ENCODE peak calls at places on chromosomes 1 and 21, in ten cellular contexts. One of them, this sample, is unnamed.

GRCh38 chr1:5273280-5274003 is 619.0 kb downstream of the AJAP1 start:
- DNase-seq in GM23248: no peak
- DNase-seq in stomach: no peak
- DNase-seq in right lobe of liver: no peak
- DNase-seq in H1: no peak
- DNase-seq in mesendoderm: peak
- DNase-seq in H9: no peak
- DNase-seq in fibroblast of lung: no peak
- DNase-seq in uterus: no peak
- DNase-seq in CD4-positive, alpha-beta memory T cell: no peak
- DNase-seq in this sample: no peak

GRCh38 chr1:81834921-81835698 is 34.4 kb downstream of the ADGRL2 start:
- DNase-seq in GM23248: peak
- DNase-seq in stomach: no peak
- DNase-seq in right lobe of liver: no peak
- DNase-seq in H1: no peak
- DNase-seq in mesendoderm: no peak
- DNase-seq in H9: no peak
- DNase-seq in fibroblast of lung: peak
- DNase-seq in uterus: no peak
- DNase-seq in CD4-positive, alpha-beta memory T cell: no peak
- DNase-seq in this sample: no peak

GRCh38 chr1:39501666-39502065 is 10.2 kb downstream of the BMP8A start:
- DNase-seq in GM23248: peak
- DNase-seq in stomach: no peak
- DNase-seq in right lobe of liver: no peak
- DNase-seq in H1: no peak
- DNase-seq in mesendoderm: no peak
- DNase-seq in H9: no peak
- DNase-seq in fibroblast of lung: peak
- DNase-seq in uterus: no peak
- DNase-seq in CD4-positive, alpha-beta memory T cell: no peak
- DNase-seq in this sample: no peak

GRCh38 chr1:246450485-246451251 is 56.4 kb downstream of the SMYD3 start:
- DNase-seq in GM23248: peak
- DNase-seq in stomach: no peak
- DNase-seq in right lobe of liver: no peak
- DNase-seq in H1: no peak
- DNase-seq in mesendoderm: peak
- DNase-seq in H9: no peak
- DNase-seq in fibroblast of lung: peak
- DNase-seq in uterus: no peak
- DNase-seq in CD4-positive, alpha-beta memory T cell: no peak
- DNase-seq in this sample: no peak

GRCh38 chr1:193674292-193674944 is 488.0 kb upstream of the B3GALT2 start:
- DNase-seq in GM23248: no peak
- DNase-seq in stomach: no peak
- DNase-seq in right lobe of liver: no peak
- DNase-seq in H1: no peak
- DNase-seq in mesendoderm: no peak
- DNase-seq in H9: no peak
- DNase-seq in fibroblast of lung: peak
- DNase-seq in uterus: no peak
- DNase-seq in CD4-positive, alpha-beta memory T cell: no peak
- DNase-seq in this sample: no peak

GRCh38 chr1:154546264-154547043 is 12.0 kb downstream of the UBE2Q1 start:
- DNase-seq in GM23248: peak
- DNase-seq in stomach: peak
- DNase-seq in right lobe of liver: peak
- DNase-seq in H1: peak
- DNase-seq in mesendoderm: peak
- DNase-seq in H9: peak
- DNase-seq in fibroblast of lung: peak
- DNase-seq in uterus: no peak
- DNase-seq in CD4-positive, alpha-beta memory T cell: peak
- DNase-seq in this sample: no peak

GRCh38 chr1:19010995-19011696 is 54.7 kb upstream of the IFFO2 start:
- DNase-seq in GM23248: peak
- DNase-seq in stomach: peak
- DNase-seq in right lobe of liver: peak
- DNase-seq in H1: peak
- DNase-seq in mesendoderm: peak
- DNase-seq in H9: peak
- DNase-seq in fibroblast of lung: peak
- DNase-seq in uterus: peak
- DNase-seq in CD4-positive, alpha-beta memory T cell: peak
- DNase-seq in this sample: peak

GRCh38 chr1:173638043-173639021 is 3.2 kb downstream of the TEX50 start:
- DNase-seq in GM23248: no peak
- DNase-seq in stomach: no peak
- DNase-seq in right lobe of liver: no peak
- DNase-seq in H1: no peak
- DNase-seq in mesendoderm: no peak
- DNase-seq in H9: no peak
- DNase-seq in fibroblast of lung: no peak
- DNase-seq in uterus: no peak
- DNase-seq in CD4-positive, alpha-beta memory T cell: no peak
- DNase-seq in this sample: no peak

GRCh38 chr1:19368050-19368449 is 55.9 kb downstream of the SLC66A1 start:
- DNase-seq in GM23248: no peak
- DNase-seq in stomach: no peak
- DNase-seq in right lobe of liver: no peak
- DNase-seq in H1: no peak
- DNase-seq in mesendoderm: no peak
- DNase-seq in H9: no peak
- DNase-seq in fibroblast of lung: no peak
- DNase-seq in uterus: no peak
- DNase-seq in CD4-positive, alpha-beta memory T cell: no peak
- DNase-seq in this sample: no peak

GRCh38 chr21:38667466-38667865 is 138.3 kb upstream of the ETS2 start:
- DNase-seq in GM23248: no peak
- DNase-seq in stomach: no peak
- DNase-seq in right lobe of liver: no peak
- DNase-seq in H1: no peak
- DNase-seq in mesendoderm: no peak
- DNase-seq in H9: no peak
- DNase-seq in fibroblast of lung: no peak
- DNase-seq in uterus: no peak
- DNase-seq in CD4-positive, alpha-beta memory T cell: no peak
- DNase-seq in this sample: no peak

GRCh38 chr21:45074048-45074817 is at the start of gene ADARB1:
- DNase-seq in GM23248: peak
- DNase-seq in stomach: peak
- DNase-seq in right lobe of liver: peak
- DNase-seq in H1: no peak
- DNase-seq in mesendoderm: peak
- DNase-seq in H9: peak
- DNase-seq in fibroblast of lung: peak
- DNase-seq in uterus: peak
- DNase-seq in CD4-positive, alpha-beta memory T cell: peak
- DNase-seq in this sample: no peak

GRCh38 chr21:46538262-46538661 is 66.6 kb downstream of the S100B start:
- DNase-seq in GM23248: no peak
- DNase-seq in stomach: no peak
- DNase-seq in right lobe of liver: no peak
- DNase-seq in H1: no peak
- DNase-seq in mesendoderm: no peak
- DNase-seq in H9: no peak
- DNase-seq in fibroblast of lung: no peak
- DNase-seq in uterus: no peak
- DNase-seq in CD4-positive, alpha-beta memory T cell: no peak
- DNase-seq in this sample: no peak

GRCh38 chr21:46542588-46543092 is 62.2 kb downstream of the S100B start:
- DNase-seq in GM23248: no peak
- DNase-seq in stomach: peak
- DNase-seq in right lobe of liver: no peak
- DNase-seq in H1: no peak
- DNase-seq in mesendoderm: no peak
- DNase-seq in H9: no peak
- DNase-seq in fibroblast of lung: no peak
- DNase-seq in uterus: no peak
- DNase-seq in CD4-positive, alpha-beta memory T cell: no peak
- DNase-seq in this sample: no peak

GRCh38 chr21:46543306-46543705 is 61.6 kb downstream of the S100B start:
- DNase-seq in GM23248: no peak
- DNase-seq in stomach: peak
- DNase-seq in right lobe of liver: no peak
- DNase-seq in H1: no peak
- DNase-seq in mesendoderm: no peak
- DNase-seq in H9: no peak
- DNase-seq in fibroblast of lung: no peak
- DNase-seq in uterus: no peak
- DNase-seq in CD4-positive, alpha-beta memory T cell: no peak
- DNase-seq in this sample: no peak

GRCh38 chr21:46538851-46539666 is 65.8 kb downstream of the S100B start:
- DNase-seq in GM23248: no peak
- DNase-seq in stomach: no peak
- DNase-seq in right lobe of liver: no peak
- DNase-seq in H1: no peak
- DNase-seq in mesendoderm: no peak
- DNase-seq in H9: no peak
- DNase-seq in fibroblast of lung: no peak
- DNase-seq in uterus: no peak
- DNase-seq in CD4-positive, alpha-beta memory T cell: no peak
- DNase-seq in this sample: no peak

GRCh38 chr21:46540087-46540710 is 64.7 kb downstream of the S100B start:
- DNase-seq in GM23248: no peak
- DNase-seq in stomach: no peak
- DNase-seq in right lobe of liver: no peak
- DNase-seq in H1: no peak
- DNase-seq in mesendoderm: no peak
- DNase-seq in H9: no peak
- DNase-seq in fibroblast of lung: no peak
- DNase-seq in uterus: no peak
- DNase-seq in CD4-positive, alpha-beta memory T cell: peak
- DNase-seq in this sample: no peak
- H3K27ac ChIP-seq in GM23248: no peak
- H3K27ac ChIP-seq in stomach: no peak
- H3K27ac ChIP-seq in right lobe of liver: no peak
- H3K27ac ChIP-seq in H1: no peak
- H3K27ac ChIP-seq in mesendoderm: no peak
- H3K27ac ChIP-seq in H9: no peak
- H3K27ac ChIP-seq in fibroblast of lung: no peak
- H3K27ac ChIP-seq in uterus: no peak
- H3K27ac ChIP-seq in CD4-positive, alpha-beta memory T cell: no peak
- H3K27ac ChIP-seq in this sample: no peak

DNA sequence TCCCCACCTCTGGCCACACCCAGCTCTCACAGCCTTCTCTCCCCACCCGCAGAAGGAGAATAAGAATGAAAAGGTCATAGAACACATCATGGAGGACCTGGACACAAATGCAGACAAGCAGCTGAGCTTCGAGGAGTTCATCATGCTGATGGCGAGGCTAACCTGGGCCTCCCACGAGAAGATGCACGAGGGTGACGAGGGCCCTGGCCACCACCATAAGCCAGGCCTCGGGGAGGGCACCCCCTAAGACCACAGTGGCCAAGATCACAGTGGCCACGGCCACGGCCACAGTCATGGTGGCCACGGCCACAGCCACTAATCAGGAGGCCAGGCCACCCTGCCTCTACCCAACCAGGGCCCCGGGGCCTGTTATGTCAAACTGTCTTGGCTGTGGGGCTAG is 2.9 kb downstream of the S100A9 start:
- DNase-seq in GM23248: no peak
- DNase-seq in stomach: no peak
- DNase-seq in right lobe of liver: no peak
- DNase-seq in H1: no peak
- DNase-seq in mesendoderm: no peak
- DNase-seq in H9: peak
- DNase-seq in fibroblast of lung: no peak
- DNase-seq in uterus: no peak
- DNase-seq in CD4-positive, alpha-beta memory T cell: no peak
- DNase-seq in this sample: no peak
- H3K27ac ChIP-seq in GM23248: no peak
- H3K27ac ChIP-seq in stomach: peak
- H3K27ac ChIP-seq in right lobe of liver: no peak
- H3K27ac ChIP-seq in H1: no peak
- H3K27ac ChIP-seq in mesendoderm: no peak
- H3K27ac ChIP-seq in H9: no peak
- H3K27ac ChIP-seq in fibroblast of lung: no peak
- H3K27ac ChIP-seq in uterus: no peak
- H3K27ac ChIP-seq in CD4-positive, alpha-beta memory T cell: no peak
- H3K27ac ChIP-seq in this sample: peak

DNA sequence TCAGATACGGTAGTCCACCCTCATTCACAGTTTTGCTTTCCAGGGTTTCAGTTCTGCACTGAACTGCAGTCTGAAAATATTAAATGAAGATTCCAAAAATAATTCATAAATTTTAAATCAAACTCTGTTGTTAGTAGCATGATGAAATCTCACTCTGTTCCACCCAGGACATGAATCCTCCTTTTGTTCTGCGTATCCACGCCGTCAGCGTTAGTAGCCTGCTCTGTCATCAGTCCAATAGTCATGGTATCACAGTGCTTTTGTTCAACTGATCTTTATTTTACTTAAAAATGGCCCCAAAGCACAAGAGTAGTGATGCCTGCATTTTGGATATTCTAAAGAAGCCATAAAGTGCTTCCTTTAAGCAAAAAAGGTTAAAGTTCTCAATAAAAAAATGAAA is 23.9 kb downstream of the CHD1L start:
- DNase-seq in GM23248: no peak
- DNase-seq in stomach: no peak
- DNase-seq in right lobe of liver: no peak
- DNase-seq in H1: no peak
- DNase-seq in mesendoderm: no peak
- DNase-seq in H9: no peak
- DNase-seq in fibroblast of lung: no peak
- DNase-seq in uterus: no peak
- DNase-seq in CD4-positive, alpha-beta memory T cell: no peak
- DNase-seq in this sample: no peak
- H3K27ac ChIP-seq in GM23248: no peak
- H3K27ac ChIP-seq in stomach: no peak
- H3K27ac ChIP-seq in right lobe of liver: no peak
- H3K27ac ChIP-seq in H1: no peak
- H3K27ac ChIP-seq in mesendoderm: no peak
- H3K27ac ChIP-seq in H9: no peak
- H3K27ac ChIP-seq in fibroblast of lung: no peak
- H3K27ac ChIP-seq in uterus: no peak
- H3K27ac ChIP-seq in CD4-positive, alpha-beta memory T cell: no peak
- H3K27ac ChIP-seq in this sample: no peak

DNA sequence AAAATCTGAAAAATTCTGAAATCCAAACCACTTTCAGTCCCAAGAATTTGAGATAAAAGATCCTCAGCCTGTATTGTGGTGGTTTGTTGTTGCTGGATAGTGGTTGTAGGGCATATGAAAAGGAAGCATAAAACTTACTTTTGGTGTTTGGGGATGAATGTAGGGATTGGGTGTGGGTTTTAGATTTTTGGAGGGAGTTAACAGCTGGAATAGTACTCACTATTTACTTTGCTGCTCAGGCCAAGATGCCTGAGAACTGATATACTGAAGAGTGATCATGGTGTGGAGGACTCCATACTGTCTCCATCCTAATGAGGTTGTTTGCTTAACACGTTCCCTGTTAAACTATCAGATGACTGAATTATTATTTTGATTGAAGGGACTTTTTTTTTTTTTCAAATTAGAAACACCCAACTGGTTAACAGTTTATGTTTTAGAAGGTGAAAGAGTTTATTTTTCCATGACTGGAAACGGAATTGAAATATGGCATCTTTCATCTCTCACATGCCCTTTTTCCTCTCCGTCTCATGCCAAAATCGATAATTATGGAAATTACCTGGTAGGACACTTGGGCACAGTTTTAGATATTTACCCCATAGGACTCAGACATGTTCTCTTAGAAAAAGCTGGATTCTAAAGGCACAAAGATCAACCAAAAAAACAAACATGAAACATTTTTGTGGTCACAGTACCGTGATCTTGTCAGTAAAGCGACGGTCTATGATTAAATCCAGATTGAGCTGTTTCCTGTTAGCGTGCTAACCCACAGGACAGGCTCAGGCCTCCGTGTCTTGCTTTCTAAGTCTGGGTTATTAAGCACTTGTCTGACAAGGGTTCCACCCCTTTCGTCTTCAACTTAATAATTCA is 37.3 kb downstream of the RGL1 start:
- DNase-seq in GM23248: peak
- DNase-seq in stomach: no peak
- DNase-seq in right lobe of liver: no peak
- DNase-seq in H1: no peak
- DNase-seq in mesendoderm: no peak
- DNase-seq in H9: no peak
- DNase-seq in fibroblast of lung: peak
- DNase-seq in uterus: peak
- DNase-seq in CD4-positive, alpha-beta memory T cell: peak
- DNase-seq in this sample: peak
- H3K27ac ChIP-seq in GM23248: peak
- H3K27ac ChIP-seq in stomach: peak
- H3K27ac ChIP-seq in right lobe of liver: peak
- H3K27ac ChIP-seq in H1: no peak
- H3K27ac ChIP-seq in mesendoderm: no peak
- H3K27ac ChIP-seq in H9: no peak
- H3K27ac ChIP-seq in fibroblast of lung: peak
- H3K27ac ChIP-seq in uterus: peak
- H3K27ac ChIP-seq in CD4-positive, alpha-beta memory T cell: no peak
- H3K27ac ChIP-seq in this sample: no peak

This sample was measured in epithelial cell of prostate.